ENCODE peak calls at places on chromosomes 1 and 21, in eight cellular contexts. I, R, X, G, W, V, K and Q are unnamed samples. For H3K4me1 and H3K27me3, the result is how much of the 10 kb centered on the place peaks cover.

GRCh38 chr1:94061513-94062443 is 59.2 kb downstream of the ABCA4 start:
- DNase-seq in G (peak), R (peak), V (peak), X (peak), I (no peak), K (peak), W (peak), Q (peak)

GRCh38 chr1:60916926-60917325 is 165.4 kb upstream of the NFIA start:
- DNase-seq in W (peak), X (no peak), I (no peak), R (no peak), V (no peak), K (no peak), G (no peak), Q (peak)

GRCh38 chr1:159913451-159914192 is 11.7 kb downstream of the TAGLN2 start:
- DNase-seq in I (no peak), G (no peak), W (peak), K (peak), V (no peak), X (peak), R (no peak), Q (no peak)

GRCh38 chr1:178644308-178645120 is 80.5 kb upstream of the RALGPS2 start:
- DNase-seq in K (no peak), G (peak), I (no peak), V (peak), R (no peak), W (no peak), X (no peak), Q (no peak)

GRCh38 chr1:1250828-1251284 is 4.3 kb upstream of the C1QTNF12 start:
- DNase-seq in V (peak), R (no peak), I (peak), K (no peak), W (no peak), X (no peak), G (no peak), Q (no peak)

GRCh38 chr1:22619252-22619651 is 17.2 kb upstream of the C1QA start:
- DNase-seq in G (no peak), I (no peak), V (no peak), R (no peak), K (no peak), X (no peak), W (no peak), Q (no peak)

GRCh38 chr1:20216574-20216973 is 30.3 kb upstream of the PLA2G2C start:
- DNase-seq in K (peak), R (no peak), G (peak), I (no peak), X (no peak), W (peak), V (no peak), Q (no peak)

GRCh38 chr1:119664057-119664456 is 16.0 kb upstream of the ZNF697 start:
- DNase-seq in K (no peak), R (no peak), G (no peak), I (no peak), V (no peak), X (no peak), W (no peak), Q (no peak)

GRCh38 chr1:22639286-22639685 is 2.9 kb downstream of the C1QA start:
- DNase-seq in R (no peak), X (peak), G (peak), K (peak), I (no peak), V (no peak), W (peak), Q (peak)

GRCh38 chr1:214446772-214447556 is 104.4 kb downstream of the PTPN14 start:
- DNase-seq in V (no peak), I (no peak), W (peak), K (peak), R (no peak), G (peak), X (no peak), Q (peak)

GRCh38 chr1:223212441-223212840 is 69.4 kb upstream of the TLR5 start:
- DNase-seq in K (no peak), R (no peak), I (no peak), V (no peak), X (no peak), G (no peak), W (no peak), Q (no peak)

GRCh38 chr1:32889731-32890278 is 3.5 kb downstream of the HPCA start:
- DNase-seq in W (no peak), K (no peak), X (no peak), I (no peak), R (peak), G (no peak), V (no peak), Q (no peak)

GRCh38 chr21:16418211-16418610 is 688.4 kb downstream of the USP25 start:
- DNase-seq in X (no peak), V (no peak), K (no peak), G (no peak), R (no peak), W (no peak), I (no peak), Q (no peak)

GRCh38 chr1:200891774-200892157 is 2.9 kb upstream of the INAVA start:
- DNase-seq in V (no peak), X (no peak), K (peak), I (peak), G (no peak), W (no peak), R (no peak), Q (peak)

GRCh38 chr1:43305926-43306687 is 5.3 kb downstream of the TIE1 start:
- DNase-seq in W (no peak), G (no peak), X (peak), I (peak), K (peak), R (peak), V (peak), Q (no peak)

GRCh38 chr21:20276954-20277353 is 721.3 kb upstream of the NCAM2 start:
- DNase-seq in W (no peak), K (no peak), G (no peak), I (no peak), R (no peak), V (no peak), X (no peak), Q (peak)

GRCh38 chr1:248757784-248758195 is 2.2 kb upstream of the LYPD8 start:
- DNase-seq in V (no peak), I (no peak), K (no peak), G (no peak), W (no peak), X (no peak), R (no peak), Q (no peak)

GRCh38 chr1:8343044-8343443 is 25.1 kb downstream of the SLC45A1 start:
- DNase-seq in I (no peak), R (no peak), G (no peak), K (no peak), V (no peak), W (no peak), X (no peak), Q (no peak)

GRCh38 chr1:35615440-35615839 is 25.9 kb downstream of the PSMB2 start:
- DNase-seq in V (no peak), W (peak), I (no peak), K (peak), G (no peak), R (no peak), X (no peak), Q (no peak)

GRCh38 chr1:169779970-169780369 is 14.7 kb downstream of the METTL18 start:
- DNase-seq in V (no peak), G (peak), K (no peak), X (no peak), I (no peak), R (no peak), W (no peak), Q (no peak)

GRCh38 chr1:14567056-14567455 is 31.4 kb upstream of the KAZN start:
- DNase-seq in R (no peak), G (no peak), X (no peak), W (no peak), K (peak), V (no peak), I (no peak), Q (peak)

GRCh38 chr1:201750934-201751333 is 78.0 kb upstream of the IPO9 start:
- DNase-seq in I (no peak), R (no peak), G (peak), X (no peak), V (no peak), W (no peak), K (no peak), Q (no peak)

GRCh38 chr1:183806086-183806485 is 1.2 kb downstream of the RGL1 start:
- DNase-seq in I (no peak), G (peak), X (no peak), W (no peak), V (no peak), R (no peak), K (no peak), Q (no peak)

GRCh38 chr1:94698341-94698740 is 121.8 kb upstream of the SLC44A3 start:
- DNase-seq in G (peak), I (no peak), K (peak), R (no peak), X (no peak), W (no peak), V (no peak), Q (no peak)

GRCh38 chr1:180080439-180080838 is 74.2 kb upstream of the QSOX1 start:
- DNase-seq in G (no peak), K (no peak), I (no peak), X (no peak), V (no peak), W (no peak), R (no peak), Q (no peak)

GRCh38 chr1:168443899-168444298 is 99.9 kb downstream of the XCL2 start:
- DNase-seq in X (no peak), I (peak), G (no peak), V (no peak), R (no peak), K (no peak), W (no peak), Q (no peak)

GRCh38 chr1:29706936-29707335 is 470.6 kb downstream of the PTPRU start:
- DNase-seq in G (peak), W (peak), V (no peak), K (peak), I (no peak), X (peak), R (no peak), Q (peak)

GRCh38 chr1:163914785-163915413 is 593.1 kb downstream of the NUF2 start:
- DNase-seq in I (no peak), G (no peak), W (no peak), X (no peak), K (no peak), V (no peak), R (no peak), Q (no peak)

GRCh38 chr1:192602757-192603156 is 27.2 kb downstream of the RGS1 start:
- DNase-seq in V (no peak), K (no peak), X (no peak), R (no peak), I (no peak), W (no peak), G (no peak), Q (no peak)

GRCh38 chr1:192607836-192608235 is 28.1 kb upstream of the RGS13 start:
- DNase-seq in V (no peak), R (no peak), W (no peak), I (no peak), G (no peak), K (no peak), X (no peak), Q (no peak)

GRCh38 chr1:192608671-192609070 is 27.3 kb upstream of the RGS13 start:
- DNase-seq in X (no peak), W (no peak), R (no peak), I (no peak), K (no peak), G (no peak), V (no peak), Q (no peak)

GRCh38 chr1:192603218-192603787 is 27.7 kb downstream of the RGS1 start:
- DNase-seq in V (no peak), I (no peak), G (no peak), R (no peak), X (no peak), W (no peak), K (no peak), Q (no peak)

DNA sequence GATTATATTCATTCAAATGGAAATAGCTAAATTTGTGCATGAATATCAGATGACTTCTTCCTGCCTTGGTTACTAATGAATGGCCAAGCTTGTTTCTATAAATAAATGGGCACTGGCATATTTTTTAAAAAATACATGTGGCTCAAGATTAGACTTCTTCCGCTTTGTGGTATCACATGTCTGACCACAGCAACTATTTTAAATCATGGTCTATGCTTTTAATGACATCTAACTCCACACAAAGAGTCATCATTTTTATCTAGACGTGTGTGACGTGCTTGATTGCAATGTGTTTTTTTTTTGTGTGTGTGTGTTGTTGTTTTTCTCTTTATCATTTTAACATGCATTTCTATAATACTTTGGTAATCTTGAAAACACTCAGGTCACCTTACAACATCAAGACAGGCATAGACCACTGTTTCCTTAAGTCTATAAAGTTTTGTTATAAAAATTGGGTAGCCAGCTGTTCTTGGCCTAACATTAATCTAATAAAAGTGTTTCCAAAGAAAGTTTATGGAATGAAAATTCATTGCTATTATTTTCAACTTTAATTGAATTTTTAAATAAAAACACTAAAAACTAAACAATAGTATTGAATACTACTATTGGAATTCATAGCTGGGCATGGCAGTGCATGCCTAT is 29.5 kb downstream of the RGS1 start:
- DNase-seq in R (no peak), K (no peak), G (no peak), X (no peak), W (no peak), V (no peak), I (no peak), Q (no peak)
- H3K4me1 ChIP-seq in R (under half), K (under half), G (under half), X (under half), W (under half), V (under half), I (under half), Q (under half)

GRCh38 chr21:33028271-33028670 is 2.5 kb downstream of the OLIG2 start:
- DNase-seq in X (no peak), V (no peak), R (no peak), I (no peak), W (no peak), G (no peak), K (no peak), Q (no peak)
- H3K27me3 ChIP-seq in X (half or more), V (under half), R (half or more), I (half or more), W (half or more), G (half or more), K (half or more), Q (half or more)

DNA sequence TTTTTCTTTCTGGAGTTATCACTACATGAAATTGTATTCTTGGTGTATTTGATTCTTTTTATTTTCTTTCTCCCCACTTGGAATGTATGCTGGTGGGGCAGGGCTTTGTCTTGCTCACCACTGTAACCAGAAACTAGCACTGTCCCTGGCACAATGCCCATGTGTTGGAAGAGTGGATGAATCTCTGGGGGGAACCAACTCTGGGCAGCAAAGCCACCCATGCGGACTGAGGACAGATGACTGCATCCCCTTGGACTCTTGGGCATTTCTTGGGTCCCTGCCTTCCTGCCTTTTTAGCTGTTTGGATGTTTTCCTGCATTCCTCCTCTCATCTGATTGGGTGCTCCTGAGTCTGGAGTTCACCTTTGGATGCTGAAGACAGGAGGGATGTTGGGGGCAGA is 6.1 kb downstream of the CYP4B1 start:
- DNase-seq in X (no peak), K (no peak), V (no peak), W (no peak), I (no peak), R (no peak), G (no peak), Q (no peak)
- H3K27ac ChIP-seq in X (peak), K (no peak), V (no peak), W (no peak), I (no peak), R (peak), G (no peak), Q (no peak)

DNA sequence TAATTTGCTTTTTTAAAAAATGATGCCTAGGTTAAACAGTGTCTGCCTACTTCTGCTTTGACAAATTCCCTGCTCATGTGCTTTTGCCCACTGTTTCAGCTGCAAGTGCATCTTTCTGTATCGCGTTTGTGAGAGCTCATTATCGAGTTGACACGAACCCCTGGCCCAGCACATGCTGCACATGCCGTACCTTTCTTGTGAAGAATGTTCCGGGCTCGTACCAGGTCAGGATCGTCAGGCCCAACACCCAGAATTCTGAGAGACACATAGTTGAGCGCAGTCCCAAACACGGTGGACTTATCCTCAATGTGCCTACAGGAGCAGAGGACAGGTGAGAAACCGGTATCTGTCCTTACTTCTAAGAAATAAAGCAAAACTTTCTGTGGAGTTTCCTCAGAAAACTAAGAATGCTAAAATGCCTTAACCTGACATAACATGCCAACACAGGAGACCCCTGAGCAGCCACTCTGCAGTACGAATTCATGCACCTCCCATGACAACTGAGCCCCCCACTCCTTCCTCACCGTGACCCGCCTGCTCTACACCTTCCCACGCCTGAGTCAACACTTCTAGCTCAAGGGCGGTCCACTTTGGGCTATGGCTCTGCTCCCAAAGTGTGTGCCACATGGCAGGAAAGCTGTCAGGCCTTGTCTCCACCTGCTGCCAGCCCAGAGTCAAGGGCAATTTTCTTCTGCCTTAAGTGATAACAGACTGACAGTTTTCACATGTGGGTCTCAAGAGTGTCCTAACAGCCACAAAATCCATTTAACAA is 6.7 kb downstream of the LSS start:
- DNase-seq in W (no peak), K (no peak), G (no peak), R (no peak), I (no peak), V (no peak), X (no peak), Q (no peak)
- H3K4me1 ChIP-seq in W (under half), K (under half), G (under half), R (under half), I (under half), V (under half), X (under half), Q (under half)

GRCh38 chr1:116567790-116568667 is 2.8 kb downstream of the CD58 start:
- DNase-seq in W (no peak), I (no peak), X (no peak), V (no peak), K (no peak), R (no peak), G (no peak), Q (no peak)
- H3K27me3 ChIP-seq in W (under half), I (under half), X (under half), V (under half), K (under half), R (under half), G (under half), Q (under half)

GRCh38 chr21:38661296-38662223 is 144.2 kb upstream of the ETS2 start:
- DNase-seq in V (no peak), W (peak), X (peak), G (peak), R (peak), K (peak), I (no peak), Q (peak)
- H3K27ac ChIP-seq in V (no peak), W (no peak), X (peak), G (no peak), R (peak), K (no peak), I (no peak), Q (no peak)